ENCODE peak calls at places on chromosomes 5 and 9, in ten cellular contexts. O, F, I, P, J, E, A, K, S and X are unnamed samples.

GRCh38 chr9:82164159-82164558 is 175.6 kb downstream of the SPATA31D1 start:
- DNase-seq in P (no peak), I (no peak), A (no peak), E (no peak), F (no peak), O (no peak), K (peak), J (no peak), S (no peak), X (no peak)

GRCh38 chr5:34738381-34738780 is 82.3 kb downstream of the RAI14 start:
- DNase-seq in P (no peak), J (no peak), S (no peak), I (no peak), A (no peak), E (no peak), F (no peak), O (peak), K (no peak), X (no peak)

GRCh38 chr5:176658817-176659216 is 11.5 kb downstream of the TSPAN17 start:
- DNase-seq in K (no peak), I (no peak), P (no peak), O (peak), S (peak), A (no peak), E (no peak), F (no peak), J (no peak), X (peak)

GRCh38 chr5:82440041-82440440 is 161.9 kb upstream of the RPS23 start:
- DNase-seq in A (no peak), S (no peak), E (no peak), F (no peak), J (no peak), I (no peak), K (no peak), P (no peak), O (peak), X (no peak)

GRCh38 chr5:144237851-144238250 is 67.2 kb downstream of the KCTD16 start:
- DNase-seq in P (no peak), O (no peak), F (no peak), E (no peak), I (no peak), S (no peak), J (no peak), A (no peak), K (peak), X (peak)

GRCh38 chr5:114358329-114358728 is 3.5 kb upstream of the KCNN2 start:
- DNase-seq in S (no peak), P (no peak), K (no peak), O (no peak), F (no peak), I (no peak), A (no peak), E (no peak), J (no peak), X (no peak)

GRCh38 chr5:153937661-153938060 is 101.0 kb downstream of the FAM114A2 start:
- DNase-seq in I (no peak), E (no peak), S (no peak), O (no peak), J (no peak), F (no peak), K (no peak), P (no peak), A (no peak), X (no peak)

GRCh38 chr5:178502401-178503100 is 87.6 kb downstream of the COL23A1 start:
- DNase-seq in S (peak), F (no peak), I (no peak), K (no peak), P (no peak), O (no peak), A (no peak), J (no peak), E (no peak), X (no peak)

GRCh38 chr5:112604741-112605390 is 132.8 kb upstream of the APC start:
- DNase-seq in P (no peak), E (peak), A (no peak), I (peak), F (no peak), S (no peak), J (no peak), O (peak), K (no peak), X (peak)

GRCh38 chr5:43041669-43042175 is 1.6 kb upstream of the ANXA2R start:
- DNase-seq in O (peak), K (peak), P (no peak), J (peak), A (peak), I (peak), S (peak), E (peak), F (no peak), X (peak)

GRCh38 chr5:177023247-177023703 is 779 bp downstream of the ZNF346 start:
- DNase-seq in E (no peak), F (no peak), P (no peak), S (no peak), K (peak), J (no peak), A (no peak), O (peak), I (no peak), X (no peak)

GRCh38 chr5:2288968-2289367 is 406.2 kb upstream of the IRX4 start:
- DNase-seq in K (no peak), A (no peak), O (no peak), E (no peak), I (no peak), F (no peak), S (no peak), J (no peak), P (no peak), X (no peak)

GRCh38 chr5:177403194-177403825 is 2.8 kb upstream of the PFN3 start:
- DNase-seq in S (no peak), O (no peak), K (no peak), E (no peak), J (no peak), F (no peak), I (peak), P (peak), A (peak), X (peak)

GRCh38 chr5:27465140-27465539 is 426.8 kb upstream of the CDH9 start:
- DNase-seq in E (no peak), P (no peak), A (no peak), S (no peak), I (no peak), O (no peak), F (no peak), J (no peak), K (no peak), X (peak)

GRCh38 chr9:88041447-88041846 is 67.1 kb upstream of the CDK20 start:
- DNase-seq in F (no peak), E (no peak), K (peak), I (no peak), J (no peak), S (no peak), A (no peak), O (peak), P (no peak), X (no peak)

GRCh38 chr5:174895360-174895759 is 171.0 kb downstream of the MSX2 start:
- DNase-seq in E (no peak), A (no peak), F (no peak), K (no peak), J (no peak), I (no peak), P (no peak), S (no peak), O (no peak), X (no peak)